ENCODE peak calls at places on chromosomes 16 and 17, in eight cellular contexts. X, T, V, Q, B, M, K and Y are unnamed samples.

GRCh38 chr17:7056386-7056785 is 12.5 kb upstream of the SLC16A11 start:
- DNase-seq in X (no peak), T (no peak), V (no peak), Q (no peak), B (no peak), M (no peak), K (no peak), Y (no peak)

GRCh38 chr17:751269-752001 is 629 bp downstream of the GEMIN4 start:
- DNase-seq in X (peak; percentile 37), T (no peak), V (no peak), Q (no peak), B (no peak), M (peak; percentile 62), K (no peak), Y (peak; percentile 38)

GRCh38 chr17:63973930-63974593 is 1.3 kb upstream of the SCN4A start:
- DNase-seq in X (no peak), T (no peak), V (no peak), Q (no peak), B (peak; percentile 92), M (peak; percentile 34), K (no peak), Y (no peak)

GRCh38 chr16:87790278-87791023 is 24.7 kb upstream of the KLHDC4 start:
- DNase-seq in X (peak; percentile 40), T (no peak), V (peak; percentile 46), Q (no peak), B (no peak), M (peak; percentile 94), K (no peak), Y (peak; percentile 52)

GRCh38 chr17:45962221-45962972 is 36.7 kb upstream of the STH start:
- DNase-seq in X (no peak), T (no peak), V (no peak), Q (no peak), B (no peak), M (no peak), K (no peak), Y (no peak)

GRCh38 chr16:49918257-49918656 is 62.3 kb upstream of the ZNF423 start:
- DNase-seq in X (no peak), T (no peak), V (no peak), Q (no peak), B (no peak), M (no peak), K (no peak), Y (peak; percentile 62)

GRCh38 chr17:50618941-50619340 is 15.7 kb upstream of the ABCC3 start:
- DNase-seq in X (no peak), T (no peak), V (no peak), Q (no peak), B (no peak), M (no peak), K (no peak), Y (no peak)

GRCh38 chr17:31487648-31488263 is 96.3 kb downstream of the RAB11FIP4 start:
- DNase-seq in X (peak; percentile 97), T (no peak), V (peak; percentile 87), Q (peak; percentile 74), B (peak; percentile 39), M (peak; percentile 83), K (no peak), Y (peak; percentile 96)

GRCh38 chr16:10937068-10937859 is 5.0 kb downstream of the DEXI start:
- DNase-seq in X (peak; percentile 71), T (no peak), V (no peak), Q (no peak), B (no peak), M (no peak), K (no peak), Y (no peak)

GRCh38 chr17:41491476-41491875 is 1.8 kb upstream of the KRT36 start:
- DNase-seq in X (no peak), T (no peak), V (peak; percentile 23), Q (no peak), B (no peak), M (no peak), K (no peak), Y (no peak)

GRCh38 chr17:82767041-82767754 is 15.3 kb downstream of the TBCD start:
- DNase-seq in X (peak; percentile 77), T (no peak), V (no peak), Q (no peak), B (no peak), M (peak; percentile 57), K (no peak), Y (peak; percentile 85)

GRCh38 chr16:65409505-65409904 is 287.6 kb upstream of the CDH11 start:
- DNase-seq in X (no peak), T (no peak), V (no peak), Q (no peak), B (no peak), M (no peak), K (no peak), Y (no peak)

GRCh38 chr16:50480206-50480605 is 68.0 kb upstream of the NKD1 start:
- DNase-seq in X (no peak), T (no peak), V (no peak), Q (no peak), B (no peak), M (no peak), K (no peak), Y (no peak)

GRCh38 chr17:76881966-76882365 is 13.8 kb downstream of the MGAT5B start:
- DNase-seq in X (no peak), T (no peak), V (no peak), Q (no peak), B (no peak), M (no peak), K (no peak), Y (no peak)

GRCh38 chr17:76883744-76884525 is 15.7 kb downstream of the MGAT5B start:
- DNase-seq in X (no peak), T (no peak), V (no peak), Q (no peak), B (no peak), M (no peak), K (no peak), Y (no peak)

GRCh38 chr17:76887809-76888208 is 19.6 kb downstream of the MGAT5B start:
- DNase-seq in X (no peak), T (no peak), V (no peak), Q (no peak), B (no peak), M (no peak), K (no peak), Y (no peak)

GRCh38 chr17:76886395-76886794 is 18.2 kb downstream of the MGAT5B start:
- DNase-seq in X (no peak), T (no peak), V (no peak), Q (no peak), B (no peak), M (no peak), K (no peak), Y (no peak)

GRCh38 chr17:76884995-76885896 is 17.0 kb downstream of the MGAT5B start:
- DNase-seq in X (no peak), T (no peak), V (no peak), Q (no peak), B (no peak), M (no peak), K (no peak), Y (no peak)
- TF ChIP-seq POLR2A in X (no peak), T (no peak), V (no peak), Q (no peak), B (no peak), M (no peak), K (no peak), Y (no peak)

DNA sequence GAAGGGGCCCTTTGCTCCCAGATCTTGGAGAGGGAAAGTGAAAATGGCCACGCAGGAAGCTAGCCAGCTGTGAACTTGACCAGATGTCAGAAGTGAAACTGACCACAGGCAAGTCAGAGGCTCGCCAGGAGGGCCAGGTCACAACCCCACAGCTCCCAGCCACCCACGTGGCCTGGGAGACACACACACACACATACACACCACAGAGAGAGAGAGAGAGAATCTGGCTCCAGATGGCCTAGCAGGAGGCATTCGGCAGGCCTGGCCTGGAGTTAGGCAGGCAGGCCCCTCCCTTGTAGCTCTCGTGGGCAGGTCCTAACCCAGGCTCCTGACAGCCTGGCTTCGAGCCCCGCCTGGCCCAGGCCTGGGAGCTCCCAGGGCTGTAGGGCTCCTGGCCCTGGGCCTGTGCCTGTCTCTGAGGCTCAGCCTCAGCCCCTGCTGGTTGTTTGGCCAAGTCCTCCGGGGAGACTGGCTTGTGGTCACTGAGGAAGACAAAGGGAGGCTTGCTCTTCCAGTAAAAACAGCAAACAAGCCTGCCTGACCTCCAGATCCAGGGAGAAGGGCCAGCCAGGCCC is 20.2 kb downstream of the NGFR start:
- DNase-seq in X (peak; percentile 86), T (peak; percentile 88), V (peak; percentile 96), Q (peak; percentile 92), B (peak; percentile 69), M (peak; percentile 68), K (peak; percentile 55), Y (peak; percentile 90)
- H3K27ac ChIP-seq in X (peak overlapping the region; percentile 70), T (peak overlapping the region; percentile 83), V (peak overlapping the region; percentile 81), Q (peak overlapping the region; percentile 93), B (peak overlapping the region; percentile 73), M (peak overlapping the region; percentile 11), K (peak overlapping the region; percentile 49), Y (peak overlapping the region; percentile 61)

DNA sequence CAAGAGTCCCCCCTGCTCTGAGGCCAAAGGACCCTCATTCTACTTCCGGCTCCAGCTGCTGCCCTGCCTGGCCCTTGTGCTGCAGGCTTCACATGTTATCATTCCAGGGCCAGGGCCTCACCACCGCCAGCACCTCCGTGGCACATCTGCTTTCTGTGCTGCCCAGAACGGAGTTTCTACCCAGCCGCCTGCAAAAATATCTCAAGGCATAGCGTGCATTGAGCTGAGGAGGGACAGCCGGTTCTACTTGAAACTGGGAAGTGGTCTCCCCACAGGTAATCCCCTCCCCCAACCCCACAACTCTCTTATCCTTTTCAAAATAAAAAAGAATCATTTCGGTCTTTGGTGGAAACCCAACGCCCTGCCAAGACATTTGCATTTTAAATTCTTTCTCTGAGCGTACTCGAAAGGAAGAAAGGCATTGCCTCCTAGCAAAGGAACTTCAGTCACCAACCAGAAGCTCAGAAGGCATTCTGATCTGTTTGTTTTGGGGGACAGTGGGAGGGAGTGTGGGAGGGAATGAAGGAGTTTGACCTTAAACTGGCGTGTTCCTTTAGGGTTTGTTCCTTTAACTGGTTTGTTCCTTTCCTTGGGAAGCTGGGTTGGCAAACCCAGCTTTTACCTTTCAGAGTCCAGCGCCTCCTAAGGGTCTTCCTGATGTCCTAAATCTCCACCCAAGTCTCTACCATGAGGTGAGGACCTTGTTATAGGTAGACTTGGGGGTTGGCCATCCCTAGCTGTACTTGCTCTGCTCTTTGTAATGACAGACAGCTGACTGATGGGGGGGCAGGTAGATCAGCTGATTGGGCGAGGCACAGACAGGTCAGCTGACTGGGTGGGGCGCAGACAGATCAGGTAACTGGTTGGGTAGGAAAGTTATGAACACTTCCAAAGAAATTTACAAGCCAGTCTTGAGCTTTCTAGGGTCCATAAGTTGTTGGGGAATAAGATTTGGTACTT is 33.4 kb upstream of the PIK3R6 start:
- DNase-seq in X (peak; percentile 17), T (no peak), V (no peak), Q (no peak), B (no peak), M (no peak), K (peak; percentile 84), Y (no peak)
- TF ChIP-seq POLR2A in X (no peak), T (no peak), V (no peak), Q (no peak), B (no peak), M (no peak), K (peak; percentile 51), Y (no peak)

DNA sequence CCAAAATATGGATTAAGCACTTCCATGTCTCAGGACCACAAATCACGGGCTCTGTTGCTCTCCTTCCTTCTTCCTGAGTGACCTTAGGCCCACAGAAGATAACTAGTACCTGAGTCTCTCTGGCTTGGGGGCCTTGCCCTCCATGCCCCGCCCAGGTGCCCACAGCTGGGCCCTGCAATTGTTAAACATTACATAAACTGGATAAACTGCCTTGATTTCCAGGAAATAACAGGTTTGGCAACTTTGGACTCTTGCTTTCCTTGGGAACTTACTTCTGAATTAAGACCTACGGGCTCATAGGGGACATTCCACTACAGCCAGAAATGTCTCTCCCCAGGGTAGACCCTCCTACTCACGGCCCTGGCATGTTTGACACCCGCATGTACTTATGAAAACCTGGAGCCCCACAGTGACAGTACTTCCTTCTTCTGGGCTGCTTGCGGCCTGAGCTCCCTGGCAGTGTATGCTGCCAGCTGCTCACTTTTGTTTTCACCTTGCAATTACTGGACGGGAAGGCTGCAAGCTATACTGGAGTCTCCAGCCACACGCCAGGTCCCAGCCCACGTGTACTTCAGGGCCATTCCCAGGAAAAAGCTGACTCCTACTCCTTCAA is 2.3 kb upstream of the UBALD2 start:
- DNase-seq in X (peak; percentile 80), T (no peak), V (no peak), Q (no peak), B (peak; percentile 69), M (no peak), K (no peak), Y (no peak)
- H3K27ac ChIP-seq in X (peak overlapping the region; percentile 100), T (peak overlapping the region; percentile 78), V (no peak overlapping the region), Q (no peak overlapping the region), B (peak overlapping the region; percentile 95), M (peak overlapping the region; percentile 2), K (peak overlapping the region; percentile 87), Y (no peak overlapping the region)